ENCODE peak calls at places on chromosomes 3 and 15, in five cellular contexts. R is fibroblast of mammary gland, J is AG10803, O is cardiac fibroblast, E is stomach. F is an unnamed sample.

GRCh38 chr15:77138167-77138522 is 67.2 kb upstream of the TSPAN3 start:
- DNase-seq in R (peak), E (no peak), J (no peak), O (no peak), F (no peak)

GRCh38 chr15:76987896-76988860 is 6.7 kb upstream of the PSTPIP1 start:
- DNase-seq in R (peak), O (peak), J (no peak), E (no peak), F (no peak)

GRCh38 chr3:138186216-138186615 is 885 bp upstream of the ARMC8 start:
- DNase-seq in E (no peak), O (no peak), R (no peak), J (no peak), F (no peak)

GRCh38 chr3:133377396-133377795 is 22.5 kb upstream of the BFSP2 start:
- DNase-seq in R (peak), E (no peak), J (peak), O (peak), F (peak)

GRCh38 chr3:71958533-71958932 is 173.6 kb upstream of the PROK2 start:
- DNase-seq in J (no peak), E (no peak), O (no peak), R (no peak), F (no peak)

GRCh38 chr3:186220886-186221285 is 112.0 kb upstream of the ETV5 start:
- DNase-seq in J (no peak), E (no peak), R (peak), O (no peak), F (no peak)

GRCh38 chr3:147410518-147411234 is 1.5 kb downstream of the ZIC1 start:
- DNase-seq in R (peak), E (no peak), J (peak), O (peak), F (no peak)

GRCh38 chr3:130900959-130901358 is 7.1 kb downstream of the ATP2C1 start:
- DNase-seq in O (no peak), R (no peak), E (no peak), J (no peak), F (no peak)

GRCh38 chr3:31009881-31010280 is 115.4 kb upstream of the GADL1 start:
- DNase-seq in O (peak), E (no peak), J (no peak), R (no peak), F (no peak)

GRCh38 chr3:54374214-54374855 is 252.0 kb downstream of the CACNA2D3 start:
- DNase-seq in R (no peak), E (peak), O (peak), J (no peak), F (no peak)

GRCh38 chr3:11380314-11380713 is 108.1 kb downstream of the ATG7 start:
- DNase-seq in O (no peak), J (no peak), E (no peak), R (no peak), F (no peak)

GRCh38 chr15:49380912-49381311 is 42.1 kb upstream of the FGF7 start:
- DNase-seq in O (no peak), R (peak), J (no peak), E (no peak), F (no peak)

GRCh38 chr15:40038654-40039543 is at the start of gene SRP14:
- DNase-seq in J (peak), R (peak), E (peak), O (peak), F (no peak)

GRCh38 chr3:64161481-64161952 is 63.7 kb downstream of the PRICKLE2 start:
- DNase-seq in J (no peak), E (no peak), O (peak), R (no peak), F (no peak)

GRCh38 chr3:49098910-49099630 is 5.2 kb upstream of the QRICH1 start:
- DNase-seq in O (no peak), R (no peak), E (no peak), J (no peak), F (no peak)

GRCh38 chr15:62124176-62124952 is 40.7 kb downstream of the C2CD4B start:
- DNase-seq in J (no peak), E (no peak), R (no peak), O (peak), F (no peak)

GRCh38 chr3:128075516-128076464 is 23.6 kb downstream of the SEC61A1 start:
- DNase-seq in J (peak), E (peak), O (peak), R (peak), F (no peak)
- H3K4me3 ChIP-seq in J (peak), E (peak), O (peak), R (peak), F (peak)

GRCh38 chr3:39177708-39178332 is 14.6 kb downstream of the XIRP1 start:
- DNase-seq in E (peak), J (peak), R (peak), O (peak), F (peak)
- TF ChIP-seq CTCF in E (no peak), J (no peak), R (no peak), O (no peak), F (no peak)

DNA sequence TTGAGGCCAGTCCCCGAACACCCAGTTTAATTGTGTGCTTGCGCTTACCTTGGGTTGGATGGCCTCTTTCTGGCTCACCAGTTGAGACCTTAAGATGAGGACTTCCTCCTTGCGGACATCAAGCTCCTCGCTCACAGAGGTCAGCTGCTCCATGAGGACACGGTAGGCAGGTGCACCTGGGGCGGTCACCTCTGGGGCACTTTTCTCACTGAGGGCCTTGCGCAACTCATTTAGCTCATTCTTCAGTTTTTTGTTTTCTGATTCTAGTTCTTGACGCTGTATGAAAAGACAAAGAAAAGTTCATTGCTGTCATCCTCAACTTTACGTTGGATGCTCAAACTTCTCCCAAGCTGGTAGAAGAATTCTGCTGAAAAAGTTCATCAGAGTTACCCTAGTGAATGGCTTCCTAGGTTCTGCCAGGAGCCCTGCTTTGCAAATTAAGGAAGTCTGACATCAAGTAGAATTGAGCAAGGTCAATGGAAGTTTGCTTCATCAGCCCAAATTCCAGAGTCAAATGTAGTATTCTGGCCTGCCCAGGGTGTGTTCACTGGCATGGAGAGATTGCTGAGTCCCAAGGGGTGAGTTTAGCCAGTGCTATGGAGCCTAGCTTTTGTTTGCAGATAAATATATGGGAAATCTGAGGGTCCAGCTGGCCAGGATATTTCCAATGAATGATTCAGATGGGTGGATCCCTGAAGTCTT is 55.8 kb upstream of the MYO5C start:
- DNase-seq in E (no peak), J (peak), O (peak), R (peak), F (no peak)
- H3K4me3 ChIP-seq in E (no peak), J (no peak), O (no peak), R (no peak), F (no peak)

DNA sequence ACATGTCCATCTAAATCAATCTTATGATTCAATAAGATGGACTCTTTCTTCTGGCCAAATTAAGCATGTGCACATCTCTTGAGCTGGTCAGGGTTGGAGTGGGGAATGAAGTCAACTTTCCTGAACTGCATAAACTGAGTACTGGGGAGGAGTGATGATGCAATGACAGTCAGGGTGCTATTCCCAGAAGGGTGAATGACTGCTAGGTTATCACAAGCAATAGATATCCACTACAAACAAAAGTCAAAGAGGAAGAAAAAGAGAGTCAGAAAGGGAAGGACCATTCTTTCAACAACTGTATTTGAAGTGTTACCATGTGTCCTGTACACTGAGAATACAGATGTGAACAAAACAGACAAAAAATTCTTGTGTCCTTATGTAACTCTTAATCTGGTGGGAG is 70.0 kb downstream of the ALCAM start:
- DNase-seq in O (no peak), R (no peak), E (no peak), J (no peak), F (no peak)
- TF ChIP-seq CTCF in O (no peak), R (no peak), E (no peak), J (no peak), F (no peak)

DNA sequence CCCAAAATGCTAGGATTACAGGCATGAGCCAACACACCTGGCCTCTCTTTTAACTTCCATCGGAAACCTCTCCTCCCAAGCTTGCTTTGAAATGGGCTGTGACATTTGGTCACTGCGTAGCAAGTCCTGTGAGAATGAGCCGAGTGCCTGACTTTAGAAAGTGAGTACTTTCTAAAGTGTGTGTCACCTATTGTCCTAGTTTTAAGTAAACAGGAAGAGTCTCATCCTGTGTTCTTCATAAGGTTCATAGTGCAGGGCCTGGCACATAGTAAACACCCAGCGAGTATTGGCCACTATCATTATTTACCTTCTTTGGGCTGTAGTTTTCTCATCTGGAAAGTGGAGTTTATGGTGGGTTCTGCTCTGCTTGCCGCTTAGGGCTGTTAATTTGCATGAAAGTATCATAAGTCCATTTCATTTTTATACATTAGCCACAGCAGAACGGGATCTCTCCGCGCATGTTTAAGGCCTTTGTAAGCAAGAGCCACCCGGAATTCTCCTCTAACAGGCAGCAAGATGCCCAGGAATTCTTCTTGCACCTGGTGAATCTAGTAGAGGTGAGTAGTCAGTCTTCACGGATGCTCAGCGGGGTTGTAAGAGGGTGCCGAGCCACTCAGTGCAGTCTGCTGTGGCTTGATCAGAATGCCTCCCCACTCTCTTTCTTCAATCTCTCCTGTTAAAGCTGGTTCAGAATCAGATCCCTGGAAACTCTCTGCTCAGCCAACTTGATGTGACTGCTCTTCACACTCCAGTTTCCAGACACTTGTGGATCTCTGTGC is 87.2 kb downstream of the USP13 start:
- DNase-seq in E (no peak), O (no peak), R (no peak), J (no peak), F (no peak)
- H3K4me3 ChIP-seq in E (no peak), O (no peak), R (no peak), J (no peak), F (no peak)

DNA sequence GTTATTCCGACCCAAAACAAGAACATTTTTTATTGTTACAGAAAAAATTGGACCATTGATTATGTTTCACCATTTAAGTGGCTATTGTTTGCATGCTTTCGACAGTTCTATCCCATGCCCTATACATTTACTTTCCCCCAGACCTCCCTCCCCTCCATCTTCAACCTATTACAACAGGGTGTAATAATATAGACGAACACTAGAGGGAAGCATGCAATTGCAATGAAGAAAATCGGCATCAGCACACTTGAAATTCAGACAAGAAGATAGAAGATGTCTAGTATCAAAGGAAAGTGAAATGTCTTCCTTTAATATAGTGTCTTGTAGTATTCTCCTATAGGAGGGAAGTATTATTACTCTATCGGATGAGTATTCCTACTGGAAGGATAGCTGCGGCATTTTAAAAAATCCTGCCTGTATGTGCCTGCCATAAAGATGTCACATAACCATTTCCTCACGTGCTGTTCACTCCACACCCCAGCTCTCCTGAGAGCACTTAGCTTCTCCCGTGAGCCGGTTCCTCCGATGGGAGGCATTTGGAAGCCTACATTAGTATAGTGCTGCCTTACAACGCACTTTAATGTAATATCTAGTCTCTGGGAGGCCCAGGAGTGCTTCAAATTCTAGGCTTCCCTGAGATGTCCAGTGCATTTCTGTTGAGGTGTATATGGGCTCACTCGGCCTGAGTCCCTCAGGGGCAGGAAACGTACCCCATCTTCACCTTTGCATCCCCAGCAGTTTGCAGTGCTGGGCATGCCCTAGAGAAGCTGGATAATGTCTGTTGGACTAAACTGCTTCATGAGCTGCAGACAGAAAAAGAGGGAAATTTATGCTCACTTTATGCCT is 17.8 kb upstream of the ERICH6 start:
- DNase-seq in R (peak), E (no peak), J (peak), O (peak), F (no peak)
- TF ChIP-seq CTCF in R (peak), E (peak), J (peak), O (peak), F (peak)

DNA sequence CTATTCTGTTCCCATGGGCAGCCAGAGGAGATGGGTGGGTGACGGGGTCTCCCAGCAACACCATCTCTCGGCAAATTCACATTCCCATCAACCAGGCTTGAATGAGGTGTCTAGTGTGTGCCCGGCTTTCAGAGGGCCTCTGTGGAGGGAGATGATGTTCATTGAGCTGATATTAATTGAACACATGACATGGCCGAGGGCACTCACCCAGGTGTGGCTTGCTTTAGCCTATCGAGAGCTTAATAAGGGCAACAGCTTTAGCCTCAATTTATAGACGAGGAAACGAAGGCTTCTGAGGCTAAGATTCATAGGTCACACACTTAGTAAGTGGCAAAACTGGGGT is 287.9 kb downstream of the UACA start:
- DNase-seq in O (no peak), R (no peak), E (no peak), J (no peak), F (no peak)
- H3K4me3 ChIP-seq in O (no peak), R (no peak), E (peak), J (no peak), F (peak)

GRCh38 chr15:36807134-36807764 is 227.8 kb downstream of the CDIN1 start:
- DNase-seq in R (no peak), O (no peak), J (no peak), E (no peak), F (no peak)
- TF ChIP-seq CTCF in R (no peak), O (no peak), J (no peak), E (no peak), F (no peak)

GRCh38 chr3:33215739-33216138 is 2.9 kb downstream of the SUSD5 start:
- DNase-seq in R (no peak), E (no peak), O (no peak), J (no peak), F (no peak)

GRCh38 chr3:33218446-33219174 is at the start of gene SUSD5:
- DNase-seq in O (peak), R (peak), E (no peak), J (peak), F (no peak)

GRCh38 chr3:33221241-33221640 is 2.6 kb upstream of the SUSD5 start:
- DNase-seq in J (no peak), O (no peak), R (no peak), E (no peak), F (no peak)

GRCh38 chr3:33218072-33218445 is 551 bp downstream of the SUSD5 start:
- DNase-seq in J (no peak), R (no peak), E (no peak), O (peak), F (no peak)

DNA sequence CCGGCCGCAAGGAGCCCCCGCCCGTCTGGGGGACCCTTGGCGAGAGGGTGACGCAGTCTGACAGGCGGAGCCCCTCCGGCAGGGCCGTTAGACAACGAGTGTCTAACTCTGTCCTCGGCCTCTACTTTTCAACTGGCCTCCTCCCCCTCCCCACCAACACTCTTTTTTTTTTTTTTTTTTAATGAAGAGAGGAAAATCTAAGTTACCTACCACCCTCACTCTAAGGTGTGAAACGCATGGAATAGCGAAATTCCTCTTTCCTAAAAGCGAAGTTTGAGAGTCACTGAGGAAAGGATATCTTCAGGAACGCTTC is 521 bp upstream of the SUSD5 start:
- DNase-seq in R (no peak), J (no peak), E (no peak), O (no peak), F (no peak)
- H3K4me3 ChIP-seq in R (peak), J (peak), E (peak), O (peak), F (peak)

DNA sequence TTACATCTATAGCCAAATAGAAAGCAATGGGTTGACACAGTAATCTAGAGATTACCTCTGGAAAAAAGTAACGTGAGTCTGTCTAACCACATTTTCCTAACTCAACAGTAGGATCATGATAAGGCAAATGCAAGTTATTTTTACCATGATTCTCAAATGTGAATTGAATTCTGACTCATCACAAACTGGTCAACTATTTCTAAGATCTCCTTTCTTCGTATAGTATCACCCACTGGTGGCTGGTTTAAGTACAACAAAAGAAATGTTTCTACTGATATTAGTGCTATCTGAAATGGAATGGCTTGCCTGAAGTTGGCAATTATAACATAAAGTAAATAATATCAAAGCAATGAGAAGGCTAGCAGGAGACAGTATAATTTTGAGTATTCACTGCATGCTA is 102.2 kb downstream of the ABI3BP start:
- DNase-seq in E (no peak), R (peak), J (peak), O (peak), F (no peak)
- TF ChIP-seq CTCF in E (no peak), R (peak), J (peak), O (peak), F (peak)